ENCODE peak calls at places on chromosome 18, in nine cellular contexts. U is AG04450; R is MM.1S; J is cardiac muscle cell; E is effector memory CD4-positive, alpha-beta T cell; S is tibial nerve; P is breast epithelium; Y is heart left ventricle; O is A549. C is an unnamed sample.
A peak's percentile ranks its signal among the peaks of the same experiment; 100 is the strongest.

GRCh38 chr18:47901624-47902362 is 28.7 kb downstream of the SMAD2 start:
- DNase-seq in Y (no peak), U (no peak), E (no peak), J (peak; percentile 42), S (no peak), P (no peak), R (no peak), O (no peak), C (no peak)

GRCh38 chr18:48446582-48447225 is 37.5 kb upstream of the ZBTB7C start:
- DNase-seq in O (peak; percentile 55), Y (peak; percentile 91), R (peak; percentile 74), J (peak; percentile 87), U (peak; percentile 26), E (peak; percentile 25), P (peak; percentile 87), S (peak; percentile 85), C (peak; percentile 63)

GRCh38 chr18:32770651-32771168 is 2.1 kb downstream of the KLHL14 start:
- DNase-seq in P (no peak), Y (no peak), J (no peak), O (no peak), E (no peak), U (no peak), R (no peak), S (no peak), C (no peak)

GRCh38 chr18:46338761-46339160 is 234.6 kb downstream of the HAUS1 start:
- DNase-seq in O (no peak), P (no peak), S (no peak), R (no peak), U (no peak), J (no peak), Y (no peak), E (no peak), C (no peak)

GRCh38 chr18:48314694-48315093 is 94.5 kb downstream of the ZBTB7C start:
- DNase-seq in U (no peak), J (no peak), O (no peak), P (no peak), R (no peak), S (no peak), Y (no peak), E (no peak), C (no peak)

GRCh38 chr18:79515944-79516351 is 120.2 kb downstream of the NFATC1 start:
- DNase-seq in S (no peak), O (no peak), E (no peak), P (no peak), U (no peak), J (peak; percentile 31), Y (no peak), R (no peak), C (no peak)

GRCh38 chr18:12589419-12589818 is 68.5 kb downstream of the SPIRE1 start:
- DNase-seq in S (no peak), R (no peak), U (no peak), O (no peak), P (no peak), E (no peak), J (no peak), Y (no peak), C (no peak)

GRCh38 chr18:49865401-49865800 is 52.1 kb upstream of the ACAA2 start:
- DNase-seq in E (no peak), J (no peak), U (no peak), P (no peak), R (peak; percentile 79), Y (peak; percentile 49), S (no peak), O (no peak), C (no peak)

GRCh38 chr18:49874238-49874637 is 60.9 kb upstream of the ACAA2 start:
- DNase-seq in O (no peak), P (no peak), J (no peak), Y (no peak), U (no peak), S (no peak), R (peak; percentile 52), E (no peak), C (no peak)

GRCh38 chr18:33755918-33756590 is 178.0 kb downstream of the ASXL3 start:
- DNase-seq in S (no peak), P (no peak), E (no peak), O (peak; percentile 3), U (peak; percentile 69), J (peak; percentile 57), Y (no peak), R (no peak), C (no peak)

GRCh38 chr18:49973592-49973991 is 160.3 kb upstream of the ACAA2 start:
- DNase-seq in Y (no peak), O (no peak), J (no peak), S (no peak), U (no peak), R (no peak), P (no peak), E (no peak), C (no peak)

GRCh38 chr18:25713104-25713503 is 361.1 kb upstream of the ZNF521 start:
- DNase-seq in Y (no peak), E (no peak), S (no peak), U (no peak), J (no peak), P (no peak), R (no peak), O (no peak), C (no peak)

GRCh38 chr18:73613706-73614340 is 533.8 kb downstream of the FBXO15 start:
- DNase-seq in J (peak; percentile 13), O (no peak), R (no peak), P (no peak), S (no peak), E (no peak), U (no peak), Y (no peak), C (no peak)

DNA sequence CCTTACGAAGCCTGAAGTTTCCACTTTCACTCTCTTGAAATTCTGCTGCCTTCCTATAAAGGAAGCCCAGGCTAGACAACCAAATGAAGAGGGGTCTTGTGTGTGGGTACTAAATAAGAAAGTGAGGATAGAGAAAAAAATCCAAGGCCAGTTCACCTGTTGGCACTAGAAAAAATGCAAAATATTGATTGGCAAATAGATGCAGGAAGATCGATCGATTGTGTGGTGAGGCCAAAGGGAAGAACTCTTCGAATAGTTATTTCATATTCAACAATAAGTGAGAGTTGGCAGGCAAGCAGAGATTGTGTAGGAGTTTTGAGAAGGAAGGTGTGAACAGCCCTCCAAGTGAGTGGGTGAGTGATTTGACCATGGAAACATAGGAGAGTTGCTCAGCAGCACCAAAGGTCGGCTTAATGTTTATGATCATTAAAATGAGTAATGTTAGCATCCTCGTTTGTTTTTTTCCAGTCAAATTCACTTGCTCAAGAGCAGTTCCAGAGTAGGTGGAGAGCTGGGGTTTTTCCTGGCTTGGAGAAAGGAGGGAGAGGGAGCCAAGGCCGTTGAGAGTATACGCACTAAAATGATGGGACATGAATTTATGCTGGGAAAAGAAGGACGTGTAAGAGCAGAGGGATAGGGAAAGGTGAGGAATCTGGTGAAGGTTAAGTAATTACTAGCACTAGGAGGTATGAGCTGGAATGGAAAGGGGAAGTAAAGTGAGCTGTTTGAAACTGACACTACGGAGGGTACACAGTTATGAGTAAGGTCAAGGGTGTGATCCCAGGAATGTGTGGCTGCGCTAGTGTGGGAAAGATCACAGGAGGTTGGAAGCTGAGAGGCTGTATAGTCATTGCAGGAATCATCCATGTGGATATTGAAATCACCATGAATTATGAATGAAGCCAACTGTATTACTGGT is 1.1 kb upstream of the NAPG start:
- DNase-seq in E (no peak), S (no peak), P (no peak), O (no peak), Y (no peak), J (peak; percentile 21), U (no peak), R (no peak), C (no peak)
- H3K27ac ChIP-seq in E (no peak overlapping the region), S (peak overlapping the region; percentile 97), P (peak overlapping the region; percentile 94), O (no peak overlapping the region), Y (peak overlapping the region; percentile 99), J (no peak overlapping the region), U (no peak overlapping the region), R (no peak overlapping the region), C (no peak overlapping the region)

GRCh38 chr18:677951-678363 is 20.5 kb downstream of the TYMS start:
- DNase-seq in U (no peak), Y (no peak), O (no peak), S (no peak), E (no peak), P (no peak), J (no peak), R (no peak), C (no peak)
- H3K27ac ChIP-seq in U (no peak overlapping the region), Y (no peak overlapping the region), O (no peak overlapping the region), S (no peak overlapping the region), E (no peak overlapping the region), P (no peak overlapping the region), J (no peak overlapping the region), R (no peak overlapping the region), C (peak overlapping the region; percentile 74)

GRCh38 chr18:3330622-3331021 is 68.7 kb downstream of the MYL12B start:
- DNase-seq in J (no peak), O (no peak), E (no peak), R (no peak), U (no peak), Y (no peak), P (no peak), S (no peak), C (no peak)

GRCh38 chr18:3333056-3333720 is 71.3 kb downstream of the MYL12B start:
- DNase-seq in O (no peak), S (no peak), Y (no peak), E (no peak), U (no peak), P (no peak), R (no peak), J (no peak), C (no peak)

GRCh38 chr18:3332376-3332775 is 70.4 kb downstream of the MYL12B start:
- DNase-seq in U (no peak), E (no peak), J (peak; percentile 78), R (no peak), Y (no peak), O (no peak), P (no peak), S (no peak), C (no peak)

GRCh38 chr18:3329871-3330270 is 67.9 kb downstream of the MYL12B start:
- DNase-seq in R (no peak), S (no peak), U (no peak), E (no peak), J (no peak), Y (no peak), O (no peak), P (no peak), C (no peak)

DNA sequence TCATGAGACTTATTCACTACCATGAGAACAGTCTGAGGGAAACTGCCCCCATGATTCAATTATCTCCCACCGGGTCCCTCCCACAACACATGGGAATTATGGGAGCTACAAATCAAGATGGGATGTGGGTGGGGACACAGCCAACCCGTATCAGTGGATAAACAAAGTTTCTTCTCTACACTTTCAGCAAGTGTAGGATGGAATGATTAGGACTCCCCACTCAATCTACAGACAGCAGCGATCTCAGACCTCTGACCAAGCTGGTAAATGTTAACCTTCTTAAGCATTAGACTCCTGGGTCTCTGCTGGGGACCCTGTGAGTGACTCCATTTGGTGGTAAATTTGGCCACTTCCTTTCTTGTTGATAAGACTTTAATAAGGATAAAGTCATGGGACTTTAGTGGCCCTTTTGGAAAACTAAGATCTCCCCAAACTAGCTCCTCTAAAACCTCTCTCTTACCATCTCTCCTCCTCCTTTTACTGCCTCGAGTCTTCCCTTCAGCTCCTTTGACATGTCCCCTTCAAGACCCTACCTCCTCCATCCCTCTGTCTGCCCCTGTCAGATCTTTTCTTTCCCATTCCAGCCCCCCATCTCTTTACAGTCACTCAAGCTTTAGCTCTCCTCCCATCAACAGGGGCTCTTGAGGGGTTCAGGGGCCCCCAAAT is 71.9 kb downstream of the MYL12B start:
- DNase-seq in Y (no peak), P (no peak), U (no peak), R (no peak), O (no peak), E (no peak), J (no peak), S (no peak), C (no peak)
- H3K27ac ChIP-seq in Y (no peak overlapping the region), P (no peak overlapping the region), U (no peak overlapping the region), R (no peak overlapping the region), O (no peak overlapping the region), E (no peak overlapping the region), J (no peak overlapping the region), S (no peak overlapping the region), C (no peak overlapping the region)

GRCh38 chr18:35616074-35616473 is 34.5 kb downstream of the GALNT1 start:
- DNase-seq in J (no peak), E (no peak), Y (no peak), R (no peak), P (no peak), S (no peak), O (no peak), U (no peak), C (no peak)
- H3K27ac ChIP-seq in J (peak overlapping the region; percentile 76), E (peak overlapping the region; percentile 35), Y (no peak overlapping the region), R (peak overlapping the region; percentile 46), P (peak overlapping the region; percentile 44), S (no peak overlapping the region), O (peak overlapping the region; percentile 79), U (no peak overlapping the region), C (no peak overlapping the region)

C was measured in caudate nucleus.